ENCODE peak calls at places on chromosomes 1 and 21, in seven cellular contexts. E is cardiac septum; O is NCI-H1092 treated with DMSO at 0.1 percent for 48 hours; W is small intestine; V is stimulated activated CD4-positive, alpha-beta T cell treated with anti-CD3 and anti-CD28 coated beads, TNF-alpha, amount 100 ng/mL, for 24 hours; L is cardiac fibroblast; Y is epithelial cell of esophagus. G is an unnamed sample.

GRCh38 chr1:65343286-65343685 is 33.9 kb downstream of the DNAJC6 start:
- DNase-seq in O (no peak), E (no peak), L (peak; percentile 5), Y (peak; percentile 95), V (no peak), W (no peak), G (no peak)

GRCh38 chr21:30936207-30936606 is 54.8 kb upstream of the KRTAP11-1 start:
- DNase-seq in E (no peak), L (no peak), Y (no peak), W (no peak), V (no peak), O (no peak), G (no peak)

GRCh38 chr1:168285419-168285790 is 4.7 kb downstream of the TBX19 start:
- DNase-seq in W (no peak), Y (peak; percentile 60), O (no peak), V (no peak), L (no peak), E (no peak), G (no peak)

GRCh38 chr1:45490121-45490622 is 791 bp downstream of the TESK2 start:
- DNase-seq in L (peak; percentile 32), E (no peak), Y (no peak), O (no peak), V (no peak), W (peak; percentile 34), G (no peak)

GRCh38 chr1:21607549-21608529 is 61.3 kb downstream of the RAP1GAP start:
- DNase-seq in L (peak; percentile 78), O (no peak), E (peak; percentile 93), V (peak; percentile 7), W (peak; percentile 99), Y (peak; percentile 91), G (peak; percentile 56)

GRCh38 chr1:216119600-216119999 is 303.6 kb downstream of the USH2A start:
- DNase-seq in O (peak; percentile 56), L (peak; percentile 38), E (no peak), Y (peak; percentile 57), V (no peak), W (peak; percentile 39), G (no peak)

GRCh38 chr1:200172311-200172710 is 144.8 kb downstream of the NR5A2 start:
- DNase-seq in L (no peak), Y (peak; percentile 54), W (no peak), E (no peak), O (no peak), V (no peak), G (no peak)

GRCh38 chr1:114310771-114311251 is 157.1 kb upstream of the SYT6 start:
- DNase-seq in L (peak; percentile 96), O (no peak), E (no peak), W (no peak), Y (no peak), V (no peak), G (no peak)

GRCh38 chr1:178660484-178660883 is 64.6 kb upstream of the RALGPS2 start:
- DNase-seq in W (no peak), O (no peak), L (no peak), E (no peak), Y (no peak), V (no peak), G (peak; percentile 45)

GRCh38 chr1:27872802-27873665 is 690 bp downstream of the THEMIS2 start:
- DNase-seq in L (peak; percentile 17), V (no peak), O (no peak), W (no peak), Y (peak; percentile 74), E (no peak), G (no peak)

GRCh38 chr1:185292237-185292636 is 24.8 kb downstream of the IVNS1ABP start:
- DNase-seq in O (no peak), Y (no peak), L (no peak), E (no peak), V (no peak), W (peak; percentile 37), G (no peak)

GRCh38 chr1:154404984-154405761 is at the start of gene IL6R:
- DNase-seq in V (peak; percentile 54), W (peak; percentile 94), O (no peak), E (peak; percentile 98), Y (peak; percentile 97), L (peak; percentile 95), G (no peak)

GRCh38 chr1:29569971-29570634 is 333.8 kb downstream of the PTPRU start:
- DNase-seq in O (no peak), V (no peak), Y (peak; percentile 97), W (no peak), L (peak; percentile 8), E (no peak), G (no peak)

GRCh38 chr1:935751-936231 is 12.1 kb downstream of the SAMD11 start:
- DNase-seq in V (no peak), Y (no peak), W (no peak), O (peak; percentile 16), E (no peak), L (no peak), G (no peak)

GRCh38 chr1:197948926-197949899 is 32.0 kb downstream of the LHX9 start:
- DNase-seq in V (no peak), Y (no peak), E (no peak), O (no peak), W (peak; percentile 14), L (no peak), G (no peak)

GRCh38 chr1:90133133-90133532 is 138.2 kb downstream of the ZNF326 start:
- DNase-seq in W (peak; percentile 32), V (no peak), L (peak; percentile 16), O (peak; percentile 50), E (no peak), Y (peak; percentile 61), G (no peak)